ENCODE peak calls at places on chromosomes 5 and 9, in ten cellular contexts. Y is progenitor cell of endocrine pancreas; D is NCI-H1092 treated with DMSO at 0.1 percent for 48 hours; W is choroid plexus epithelial cell; X is COR-L47; R is Right ventricle myocardium superior; B is HTR-8/SVneo; V is activated CD8-positive, alpha-beta memory T cell treated with anti-CD3 and anti-CD28 coated beads for 1 hour; L is germinal center; P is astrocyte. T is an unnamed sample.

GRCh38 chr9:108142504-108143201 is 653.1 kb upstream of the KLF4 start:
- DNase-seq in Y (no peak), D (no peak), W (peak), X (no peak), R (peak), B (no peak), V (no peak), L (no peak), P (peak), T (peak)

GRCh38 chr5:101677961-101678360 is 618.1 kb downstream of the SLCO4C1 start:
- DNase-seq in Y (no peak), D (no peak), W (no peak), X (no peak), R (no peak), B (no peak), V (no peak), L (no peak), P (no peak), T (no peak)

GRCh38 chr9:33127881-33128280 is 39.3 kb downstream of the B4GALT1 start:
- DNase-seq in Y (no peak), D (no peak), W (no peak), X (no peak), R (no peak), B (no peak), V (no peak), L (no peak), P (no peak), T (no peak)

GRCh38 chr5:135443329-135443960 is 3.7 kb downstream of the DCANP1 start:
- DNase-seq in Y (no peak), D (peak), W (no peak), X (no peak), R (no peak), B (no peak), V (no peak), L (no peak), P (no peak), T (no peak)

GRCh38 chr9:89619019-89619418 is 14.2 kb downstream of the GADD45G start:
- DNase-seq in Y (no peak), D (no peak), W (no peak), X (no peak), R (no peak), B (no peak), V (no peak), L (no peak), P (no peak), T (peak)

GRCh38 chr5:139814191-139814601 is 18.6 kb downstream of the PSD2 start:
- DNase-seq in Y (no peak), D (no peak), W (no peak), X (no peak), R (peak), B (no peak), V (no peak), L (no peak), P (no peak), T (no peak)

GRCh38 chr5:66653380-66653779 is 57.2 kb downstream of the MAST4 start:
- DNase-seq in Y (no peak), D (no peak), W (no peak), X (no peak), R (no peak), B (no peak), V (no peak), L (no peak), P (peak), T (no peak)

GRCh38 chr5:35407697-35408096 is 177.4 kb upstream of the PRLR start:
- DNase-seq in Y (no peak), D (no peak), W (no peak), X (no peak), R (no peak), B (no peak), V (no peak), L (no peak), P (no peak), T (no peak)

GRCh38 chr5:150638488-150639316 is 1.8 kb upstream of the SYNPO start:
- DNase-seq in Y (no peak), D (no peak), W (no peak), X (no peak), R (no peak), B (no peak), V (no peak), L (no peak), P (no peak), T (no peak)

GRCh38 chr9:21001581-21001980 is 29.9 kb downstream of the HACD4 start:
- DNase-seq in Y (no peak), D (no peak), W (no peak), X (no peak), R (no peak), B (no peak), V (no peak), L (no peak), P (no peak), T (no peak)

GRCh38 chr9:114746591-114746990 is 59.2 kb downstream of the TNFSF15 start:
- DNase-seq in Y (no peak), D (peak), W (no peak), X (no peak), R (no peak), B (no peak), V (no peak), L (no peak), P (no peak), T (no peak)

T was measured in WTC11.